ENCODE peak calls at places on chromosome 12, in six cellular contexts. E, Q, F, C, X and T are unnamed samples.

GRCh38 chr12:116384175-116384574 is 106.7 kb upstream of the MED13L start:
- DNase-seq in C (no peak), X (no peak), Q (no peak), F (no peak), E (no peak), T (no peak)

GRCh38 chr12:124442772-124443445 is 124.5 kb downstream of the NCOR2 start:
- DNase-seq in F (no peak), Q (no peak), E (no peak), X (peak), C (peak), T (no peak)

GRCh38 chr12:98053202-98053601 is 462.2 kb upstream of the TMPO start:
- DNase-seq in Q (no peak), C (no peak), E (no peak), X (no peak), F (no peak), T (no peak)

GRCh38 chr12:16112626-16113560 is 164.6 kb downstream of the SLC15A5 start:
- DNase-seq in X (no peak), E (no peak), F (no peak), C (peak), Q (no peak), T (peak)

GRCh38 chr12:73053903-73054302 is 781.7 kb downstream of the TRHDE start:
- DNase-seq in F (no peak), C (no peak), E (no peak), Q (no peak), X (no peak), T (no peak)

GRCh38 chr12:23550753-23551152 is 398.7 kb downstream of the SOX5 start:
- DNase-seq in Q (no peak), X (no peak), C (no peak), E (no peak), F (no peak), T (no peak)

GRCh38 chr12:57893460-57894353 is 47.2 kb upstream of the CTDSP2 start:
- DNase-seq in E (no peak), F (peak), X (peak), Q (peak), C (peak), T (peak)

GRCh38 chr12:28568709-28569108 is 378.5 kb downstream of the CCDC91 start:
- DNase-seq in E (no peak), Q (no peak), X (no peak), C (peak), F (peak), T (no peak)

GRCh38 chr12:54439521-54440255 is 20.6 kb upstream of the ITGA5 start:
- DNase-seq in X (peak), E (no peak), F (peak), Q (no peak), C (peak), T (peak)

GRCh38 chr12:56591961-56592360 is 38.2 kb downstream of the BAZ2A start:
- DNase-seq in F (peak), E (no peak), Q (no peak), C (peak), X (no peak), T (no peak)

GRCh38 chr12:106724116-106724515 is 50.4 kb upstream of the RIC8B start:
- DNase-seq in C (no peak), Q (no peak), E (no peak), X (no peak), F (no peak), T (no peak)

GRCh38 chr12:72540811-72541210 is 268.6 kb downstream of the TRHDE start:
- DNase-seq in F (peak), E (no peak), X (no peak), C (peak), Q (no peak), T (no peak)

GRCh38 chr12:45232771-45233372 is 17.0 kb downstream of the ANO6 start:
- DNase-seq in Q (no peak), C (peak), F (peak), E (no peak), X (peak), T (peak)

GRCh38 chr12:92987362-92987761 is 58.3 kb upstream of the EEA1 start:
- DNase-seq in Q (no peak), E (no peak), C (peak), X (peak), F (peak), T (peak)

GRCh38 chr12:70584332-70584731 is 52.9 kb downstream of the PTPRB start:
- DNase-seq in C (no peak), F (no peak), E (no peak), Q (no peak), X (no peak), T (no peak)

GRCh38 chr12:1936406-1937320 is 18.2 kb upstream of the CACNA2D4 start:
- DNase-seq in F (peak), C (peak), Q (no peak), X (peak), E (no peak), T (peak)

GRCh38 chr12:2891240-2892053 is 756 bp downstream of the TULP3 start:
- DNase-seq in Q (no peak), C (peak), F (peak), X (peak), E (no peak), T (peak)

GRCh38 chr12:63304844-63305243 is 153.8 kb upstream of the AVPR1A start:
- DNase-seq in E (no peak), Q (no peak), C (no peak), F (no peak), X (no peak), T (no peak)

GRCh38 chr12:14322403-14322802 is 43.1 kb upstream of the ATF7IP start:
- DNase-seq in E (no peak), Q (no peak), C (peak), X (no peak), F (peak), T (peak)

GRCh38 chr12:29743801-29744200 is 39.9 kb downstream of the TMTC1 start:
- DNase-seq in X (peak), E (no peak), F (no peak), C (peak), Q (no peak), T (peak)

GRCh38 chr12:12673296-12673695 is 22.7 kb downstream of the GPR19 start:
- DNase-seq in C (no peak), F (no peak), Q (no peak), X (no peak), E (no peak), T (no peak)

GRCh38 chr12:79690156-79690605 is 583 bp downstream of the PAWR start:
- DNase-seq in X (no peak), Q (no peak), C (peak), E (no peak), F (peak), T (peak)

GRCh38 chr12:108930155-108930554 is 50.3 kb downstream of the DAO start:
- DNase-seq in F (no peak), Q (no peak), E (no peak), C (no peak), X (no peak), T (no peak)

GRCh38 chr12:1776139-1776975 is 44.0 kb upstream of the LRTM2 start:
- DNase-seq in C (peak), Q (no peak), X (peak), F (peak), E (no peak), T (peak)

GRCh38 chr12:28899951-28900350 is 249.1 kb upstream of the FAR2 start:
- DNase-seq in X (peak), E (no peak), F (no peak), Q (no peak), C (peak), T (peak)

GRCh38 chr12:95815635-95816212 is 25.2 kb upstream of the NTN4 start:
- DNase-seq in E (no peak), Q (no peak), X (peak), C (peak), F (peak), T (peak)

GRCh38 chr12:89343127-89343526 is 9.2 kb downstream of the DUSP6 start:
- DNase-seq in F (no peak), X (peak), Q (no peak), C (peak), E (no peak), T (peak)

GRCh38 chr12:103879878-103880277 is 38.8 kb upstream of the NT5DC3 start:
- DNase-seq in Q (no peak), X (no peak), C (no peak), F (no peak), E (no peak), T (no peak)

DNA sequence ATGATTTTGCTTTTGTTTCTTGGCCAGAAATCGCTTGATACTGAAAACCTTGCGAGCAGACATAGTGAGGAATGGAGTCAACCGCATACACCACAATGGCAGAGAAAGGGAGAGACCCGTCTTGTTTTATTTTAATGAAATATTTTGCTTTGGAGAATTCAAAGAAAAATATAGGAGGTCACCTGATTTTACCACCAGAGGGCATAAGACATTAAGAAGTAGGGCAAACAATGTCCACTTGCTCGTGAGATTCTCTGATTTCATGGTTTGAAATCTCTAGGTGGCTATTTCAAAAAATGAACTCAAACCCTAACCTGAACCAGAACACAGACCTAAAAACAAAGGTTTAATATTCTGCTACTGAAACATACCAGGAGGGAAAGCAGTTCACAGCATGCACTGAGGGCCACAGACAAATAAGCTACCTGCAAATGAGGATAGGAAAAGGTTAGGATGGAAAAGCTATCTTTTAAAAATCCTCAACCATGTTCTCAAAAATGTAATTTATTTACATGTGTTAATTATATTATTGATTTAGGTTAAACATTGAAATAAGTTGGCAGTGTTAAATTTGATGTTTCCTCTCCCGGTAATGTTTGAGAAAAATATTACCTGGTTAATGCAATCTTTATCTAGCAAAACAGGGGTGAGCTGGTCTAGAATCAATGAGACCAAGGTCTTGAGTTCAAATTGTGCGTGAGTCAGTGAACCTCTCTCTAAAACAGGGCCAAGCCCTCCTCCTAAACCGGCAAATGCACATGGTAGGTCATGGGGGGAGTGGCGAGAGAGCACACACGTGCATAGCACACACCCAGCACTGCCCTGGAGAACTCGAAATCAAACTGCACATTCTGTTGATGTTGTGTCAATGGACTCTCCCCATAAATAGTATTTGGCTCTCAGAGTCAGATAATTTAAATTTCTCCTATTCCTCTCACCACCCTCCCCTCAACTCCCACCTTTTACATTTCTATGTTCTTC is 12.5 kb downstream of the IFNG-AS1 start:
- DNase-seq in F (no peak), X (peak), C (peak), Q (no peak), E (no peak), T (peak)
- TF ChIP-seq CTCF in F (peak), X (peak), C (peak), Q (no peak), E (no peak), T (peak)

GRCh38 chr12:51549637-51550036 is 41.4 kb upstream of the SCN8A start:
- DNase-seq in X (no peak), E (no peak), C (peak), Q (no peak), F (no peak), T (peak)
- TF ChIP-seq CTCF in X (no peak), E (no peak), C (no peak), Q (no peak), F (no peak), T (no peak)

GRCh38 chr12:53190108-53190729 is 9.5 kb upstream of the CSAD start:
- DNase-seq in Q (no peak), X (peak), E (peak), C (peak), F (peak), T (peak)
- TF ChIP-seq CTCF in Q (peak), X (peak), E (peak), C (peak), F (peak), T (peak)

GRCh38 chr12:76766161-76766560 is 2.2 kb downstream of the ZDHHC17 start:
- DNase-seq in C (no peak), E (no peak), F (no peak), Q (no peak), X (no peak), T (no peak)

GRCh38 chr12:76765598-76765997 is 1.7 kb downstream of the ZDHHC17 start:
- DNase-seq in X (no peak), C (peak), E (no peak), F (no peak), Q (no peak), T (peak)

GRCh38 chr12:76764856-76765255 is 941 bp downstream of the ZDHHC17 start:
- DNase-seq in C (peak), X (peak), F (no peak), E (no peak), Q (no peak), T (peak)

GRCh38 chr12:76762556-76762955 is 1.4 kb upstream of the ZDHHC17 start:
- DNase-seq in C (no peak), E (no peak), X (peak), F (no peak), Q (no peak), T (no peak)

DNA sequence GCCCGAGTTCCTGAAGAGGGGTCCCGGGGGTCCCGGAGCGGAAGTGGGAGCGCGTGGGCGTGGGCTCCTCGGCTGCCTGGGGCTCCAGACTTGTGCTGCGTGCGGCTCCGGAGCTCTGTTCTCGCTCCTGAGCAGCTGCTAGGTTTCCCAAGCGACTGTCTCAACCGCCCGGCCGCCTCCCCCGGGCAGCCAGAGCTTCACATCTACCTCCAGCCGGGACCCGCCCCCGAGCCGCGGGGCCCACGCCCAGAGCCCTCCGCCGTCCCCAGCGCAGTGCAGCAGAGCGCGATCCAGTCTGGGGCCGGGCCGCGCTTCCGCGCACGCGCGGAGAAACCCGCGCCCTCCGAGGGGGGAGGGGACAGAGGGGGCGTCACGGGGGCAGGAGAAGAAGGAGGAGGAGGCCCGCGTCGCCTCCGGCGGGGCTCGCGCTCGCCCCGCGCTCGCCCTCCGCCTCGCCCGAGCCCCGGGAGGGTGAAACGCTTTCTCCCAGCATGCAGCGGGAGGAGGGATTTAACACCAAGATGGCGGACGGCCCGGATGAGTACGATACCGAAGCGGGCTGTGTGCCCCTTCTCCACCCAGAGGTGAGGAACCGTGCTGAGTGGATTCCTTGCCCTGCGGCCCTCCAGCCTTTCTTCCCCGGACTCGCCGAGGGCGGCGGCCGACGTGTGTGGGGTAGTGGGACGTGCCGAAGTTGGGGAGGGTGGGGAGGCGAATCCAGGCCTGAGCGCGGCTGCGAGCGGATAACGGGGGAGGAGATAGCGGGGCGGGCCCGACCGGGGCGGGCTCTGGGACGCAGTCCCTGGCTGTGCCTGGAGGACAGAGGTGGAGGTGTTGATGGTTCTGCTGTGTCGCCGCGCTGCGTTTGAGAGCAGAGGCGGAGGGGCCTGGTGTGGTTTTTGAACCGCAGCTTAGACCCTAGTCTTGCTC is at the start of gene ZDHHC17:
- DNase-seq in C (peak), E (peak), X (peak), Q (peak), F (peak), T (peak)
- TF ChIP-seq CTCF in C (no peak), E (no peak), X (no peak), Q (no peak), F (no peak), T (no peak)